ENCODE peak calls at places on chromosomes 7 and 10, in seven cellular contexts. B, V, R, Z, C, E and P are unnamed samples.

GRCh38 chr10:130961506-130962239 is 349.8 kb downstream of the TCERG1L start:
- DNase-seq in B (no peak), V (no peak), R (no peak), Z (no peak), C (no peak), E (no peak), P (no peak)

GRCh38 chr7:135771961-135772638 is 23.5 kb upstream of the FAM180A start:
- DNase-seq in B (no peak), V (no peak), R (peak), Z (peak), C (no peak), E (no peak), P (peak)

GRCh38 chr10:48751730-48752129 is 67.1 kb downstream of the WDFY4 start:
- DNase-seq in B (no peak), V (no peak), R (no peak), Z (no peak), C (no peak), E (no peak), P (no peak)

GRCh38 chr10:110774069-110775021 is 97.4 kb upstream of the PDCD4 start:
- DNase-seq in B (peak), V (no peak), R (peak), Z (peak), C (no peak), E (no peak), P (peak)

GRCh38 chr10:79465341-79465740 is 19.9 kb upstream of the ZCCHC24 start:
- DNase-seq in B (no peak), V (no peak), R (no peak), Z (no peak), C (no peak), E (no peak), P (no peak)

GRCh38 chr7:82562716-82563404 is 119.3 kb upstream of the CACNA2D1 start:
- DNase-seq in B (no peak), V (no peak), R (peak), Z (no peak), C (no peak), E (no peak), P (no peak)

GRCh38 chr7:27861747-27862146 is 121.8 kb downstream of the TAX1BP1 start:
- DNase-seq in B (no peak), V (no peak), R (no peak), Z (no peak), C (no peak), E (no peak), P (no peak)

GRCh38 chr10:112653851-112654250 is 206.8 kb downstream of the VTI1A start:
- DNase-seq in B (no peak), V (no peak), R (no peak), Z (no peak), C (no peak), E (no peak), P (no peak)

GRCh38 chr7:77537136-77537594 is at the start of gene PTPN12:
- DNase-seq in B (no peak), V (no peak), R (no peak), Z (no peak), C (no peak), E (no peak), P (no peak)

GRCh38 chr7:156151658-156152057 is 339.4 kb upstream of the SHH start:
- DNase-seq in B (no peak), V (no peak), R (no peak), Z (no peak), C (no peak), E (no peak), P (no peak)

GRCh38 chr7:40372031-40372430 is 237.2 kb downstream of the SUGCT start:
- DNase-seq in B (no peak), V (no peak), R (no peak), Z (no peak), C (no peak), E (no peak), P (no peak)

GRCh38 chr7:141550694-141551079 is 523 bp upstream of the AGK start:
- DNase-seq in B (peak), V (peak), R (no peak), Z (no peak), C (no peak), E (no peak), P (no peak)

GRCh38 chr10:1089017-1089689 is 33.0 kb downstream of the WDR37 start:
- DNase-seq in B (no peak), V (no peak), R (no peak), Z (no peak), C (no peak), E (no peak), P (no peak)

GRCh38 chr7:158529181-158530096 is 58.2 kb downstream of the PTPRN2 start:
- DNase-seq in B (no peak), V (no peak), R (no peak), Z (no peak), C (no peak), E (no peak), P (no peak)

GRCh38 chr7:66741-67140 is 125.6 kb upstream of the FAM20C start:
- DNase-seq in B (no peak), V (no peak), R (no peak), Z (no peak), C (no peak), E (no peak), P (no peak)

GRCh38 chr10:35384265-35384868 is 48.1 kb downstream of the CCNY start:
- DNase-seq in B (no peak), V (no peak), R (peak), Z (no peak), C (no peak), E (no peak), P (peak)

GRCh38 chr7:36037121-36037662 is 115.9 kb upstream of the EEPD1 start:
- DNase-seq in B (peak), V (peak), R (peak), Z (peak), C (peak), E (no peak), P (peak)

GRCh38 chr10:90857635-90858488 is at the start of gene HTR7:
- DNase-seq in B (peak), V (peak), R (peak), Z (peak), C (peak), E (no peak), P (peak)

GRCh38 chr10:101260764-101261341 is 31.6 kb upstream of the LBX1 start:
- DNase-seq in B (no peak), V (no peak), R (no peak), Z (no peak), C (no peak), E (no peak), P (no peak)

GRCh38 chr7:20146461-20146860 is 70.7 kb downstream of the MACC1 start:
- DNase-seq in B (no peak), V (no peak), R (peak), Z (no peak), C (no peak), E (no peak), P (no peak)

GRCh38 chr7:155860840-155861479 is 48.7 kb upstream of the SHH start:
- DNase-seq in B (peak), V (peak), R (peak), Z (no peak), C (no peak), E (no peak), P (no peak)

GRCh38 chr7:107816053-107816566 is 13.1 kb upstream of the SLC26A3 start:
- DNase-seq in B (no peak), V (no peak), R (no peak), Z (no peak), C (no peak), E (no peak), P (no peak)

GRCh38 chr7:122520961-122521555 is 177.9 kb downstream of the RNF133 start:
- DNase-seq in B (no peak), V (no peak), R (no peak), Z (no peak), C (no peak), E (no peak), P (no peak)

GRCh38 chr10:133278577-133279265 is 2.1 kb upstream of the ADAM8 start:
- DNase-seq in B (no peak), V (peak), R (peak), Z (peak), C (peak), E (peak), P (peak)

GRCh38 chr10:3828404-3829192 is 43.6 kb upstream of the KLF6 start:
- DNase-seq in B (no peak), V (no peak), R (peak), Z (peak), C (no peak), E (no peak), P (peak)

GRCh38 chr7:35648367-35648766 is 46.6 kb downstream of the HERPUD2 start:
- DNase-seq in B (no peak), V (no peak), R (no peak), Z (no peak), C (no peak), E (no peak), P (no peak)

GRCh38 chr10:118045842-118046490 is 775 bp downstream of the RAB11FIP2 start:
- DNase-seq in B (peak), V (peak), R (peak), Z (peak), C (peak), E (no peak), P (peak)

GRCh38 chr7:56105508-56105907 is 768 bp downstream of the CHCHD2 start:
- DNase-seq in B (peak), V (peak), R (peak), Z (peak), C (no peak), E (no peak), P (peak)

GRCh38 chr10:22460101-22460500 is 114.8 kb downstream of the SPAG6 start:
- DNase-seq in B (no peak), V (no peak), R (no peak), Z (no peak), C (no peak), E (no peak), P (no peak)

GRCh38 chr10:43201545-43202131 is 63.4 kb downstream of the CSGALNACT2 start:
- DNase-seq in B (no peak), V (peak), R (no peak), Z (no peak), C (peak), E (no peak), P (no peak)

GRCh38 chr7:123929620-123930019 is 4.6 kb downstream of the SPAM1 start:
- DNase-seq in B (no peak), V (no peak), R (no peak), Z (no peak), C (no peak), E (no peak), P (no peak)

GRCh38 chr7:71637578-71637977 is 505.6 kb downstream of the GALNT17 start:
- DNase-seq in B (no peak), V (no peak), R (no peak), Z (no peak), C (no peak), E (no peak), P (no peak)

GRCh38 chr7:102415685-102416225 is 17.6 kb upstream of the ORAI2 start:
- DNase-seq in B (no peak), V (no peak), R (no peak), Z (no peak), C (no peak), E (no peak), P (peak)

GRCh38 chr7:437293-438280 is 82.1 kb downstream of the PDGFA start:
- DNase-seq in B (no peak), V (no peak), R (no peak), Z (no peak), C (no peak), E (no peak), P (no peak)

GRCh38 chr10:72727128-72727527 is 35.2 kb downstream of the MCU start:
- DNase-seq in B (no peak), V (no peak), R (no peak), Z (no peak), C (no peak), E (no peak), P (no peak)

GRCh38 chr10:35449944-35450343 is 113.6 kb downstream of the CCNY start:
- DNase-seq in B (no peak), V (no peak), R (no peak), Z (no peak), C (no peak), E (no peak), P (no peak)

GRCh38 chr7:24917510-24918239 is 62.3 kb downstream of the OSBPL3 start:
- DNase-seq in B (no peak), V (no peak), R (peak), Z (no peak), C (no peak), E (no peak), P (no peak)

GRCh38 chr7:101154693-101155102 is 422 bp downstream of the AP1S1 start:
- DNase-seq in B (no peak), V (no peak), R (no peak), Z (no peak), C (no peak), E (no peak), P (no peak)

GRCh38 chr10:97050959-97051496 is 134.7 kb downstream of the SLIT1 start:
- DNase-seq in B (no peak), V (no peak), R (no peak), Z (no peak), C (no peak), E (no peak), P (no peak)
- TF ChIP-seq POLR2A in B (no peak), V (no peak), R (no peak), Z (no peak), C (no peak), E (no peak), P (no peak)

DNA sequence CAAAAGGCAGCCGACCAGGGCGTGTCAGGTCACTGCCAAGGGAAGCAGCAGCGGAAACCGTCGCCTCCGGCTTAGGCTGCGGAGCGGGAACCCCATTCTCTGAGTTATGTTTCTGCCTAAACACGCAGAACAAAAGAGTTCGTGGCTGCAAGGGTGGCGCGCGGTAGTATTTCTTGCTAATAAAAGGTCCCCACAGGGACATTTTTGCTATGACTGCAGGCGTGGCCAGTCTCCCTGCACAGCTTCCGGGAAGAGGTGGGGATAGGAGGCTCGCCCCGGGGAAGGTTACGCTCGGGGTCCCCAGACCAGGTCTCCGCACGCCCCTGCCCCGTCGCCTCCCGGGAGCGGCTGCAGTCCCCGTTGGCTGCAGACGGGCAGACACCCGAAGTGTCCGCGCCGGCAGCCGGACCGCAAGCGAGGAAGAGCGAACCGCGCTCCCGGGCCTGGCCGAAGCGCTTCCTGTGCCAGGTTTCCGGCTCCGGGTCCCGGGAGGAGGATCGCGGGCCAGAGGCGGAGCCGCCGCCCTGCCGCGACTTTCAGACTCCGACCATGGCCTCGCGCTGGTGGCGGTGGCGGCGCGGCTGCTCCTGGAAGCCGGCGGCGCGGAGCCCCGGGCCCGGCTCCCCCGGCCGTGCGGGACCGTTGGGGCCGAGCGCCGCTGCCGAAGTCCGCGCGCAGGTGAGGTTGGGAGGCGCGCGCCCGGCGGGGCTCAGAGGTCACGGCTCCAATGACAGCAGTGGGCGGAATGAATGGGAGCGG is at the start of gene PDSS1:
- DNase-seq in B (peak), V (peak), R (peak), Z (peak), C (peak), E (peak), P (peak)
- TF ChIP-seq POLR2A in B (peak), V (peak), R (no peak), Z (peak), C (no peak), E (no peak), P (peak)

GRCh38 chr10:70430489-70431445 is 10.7 kb downstream of the NODAL start:
- DNase-seq in B (peak), V (peak), R (peak), Z (peak), C (peak), E (no peak), P (no peak)
- TF ChIP-seq POLR2A in B (no peak), V (no peak), R (no peak), Z (no peak), C (no peak), E (no peak), P (no peak)

GRCh38 chr10:122033224-122033926 is 44.4 kb downstream of the TACC2 start:
- DNase-seq in B (peak), V (no peak), R (no peak), Z (peak), C (peak), E (no peak), P (no peak)
- TF ChIP-seq POLR2A in B (no peak), V (no peak), R (no peak), Z (no peak), C (no peak), E (no peak), P (no peak)

GRCh38 chr7:44986218-44987053 is 7.6 kb upstream of the MYO1G start:
- DNase-seq in B (peak), V (peak), R (peak), Z (peak), C (peak), E (peak), P (peak)
- TF ChIP-seq POLR2A in B (peak), V (peak), R (peak), Z (peak), C (peak), E (peak), P (peak)

GRCh38 chr10:102395677-102396197 is at the start of gene NFKB2:
- DNase-seq in B (no peak), V (peak), R (no peak), Z (no peak), C (no peak), E (no peak), P (no peak)
- TF ChIP-seq POLR2A in B (no peak), V (peak), R (peak), Z (no peak), C (no peak), E (no peak), P (no peak)

DNA sequence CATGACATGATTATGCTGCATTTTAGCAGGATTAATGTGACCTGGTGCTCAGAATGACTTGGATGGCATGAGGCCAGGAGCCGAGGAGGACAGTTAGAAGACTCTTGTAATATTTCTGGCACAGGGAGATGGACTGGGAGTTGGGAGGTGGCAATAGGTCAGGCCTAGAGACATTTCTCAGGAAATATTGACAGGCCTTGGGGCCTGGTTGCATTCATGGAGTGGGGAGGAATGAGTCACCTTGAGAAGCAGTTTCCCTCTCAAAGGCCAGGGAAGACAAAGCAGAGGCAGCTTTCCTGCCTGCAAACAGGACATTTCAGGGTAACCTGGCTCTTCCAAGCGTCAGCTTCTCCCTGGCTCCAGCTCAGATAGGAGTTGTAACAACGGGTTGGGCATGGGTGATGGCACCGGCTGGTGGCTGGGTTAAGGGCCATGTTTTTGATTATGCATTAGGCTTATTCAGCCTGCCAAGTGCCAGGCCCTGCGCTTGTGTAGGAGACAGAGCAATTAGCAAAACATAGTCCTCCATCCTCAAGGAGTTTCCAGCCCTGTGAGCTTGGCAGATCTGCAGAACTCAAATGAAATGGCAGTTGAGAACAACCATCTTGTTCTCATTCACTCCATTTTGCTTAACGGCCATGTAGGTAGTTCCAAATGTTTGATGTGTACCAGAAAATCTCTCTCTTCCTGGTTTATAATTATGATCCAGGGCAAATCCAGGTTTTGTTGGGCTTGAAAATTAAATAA is 38.2 kb downstream of the HK1 start:
- DNase-seq in B (no peak), V (no peak), R (peak), Z (no peak), C (no peak), E (no peak), P (peak)
- TF ChIP-seq POLR2A in B (no peak), V (no peak), R (no peak), Z (no peak), C (no peak), E (no peak), P (no peak)

DNA sequence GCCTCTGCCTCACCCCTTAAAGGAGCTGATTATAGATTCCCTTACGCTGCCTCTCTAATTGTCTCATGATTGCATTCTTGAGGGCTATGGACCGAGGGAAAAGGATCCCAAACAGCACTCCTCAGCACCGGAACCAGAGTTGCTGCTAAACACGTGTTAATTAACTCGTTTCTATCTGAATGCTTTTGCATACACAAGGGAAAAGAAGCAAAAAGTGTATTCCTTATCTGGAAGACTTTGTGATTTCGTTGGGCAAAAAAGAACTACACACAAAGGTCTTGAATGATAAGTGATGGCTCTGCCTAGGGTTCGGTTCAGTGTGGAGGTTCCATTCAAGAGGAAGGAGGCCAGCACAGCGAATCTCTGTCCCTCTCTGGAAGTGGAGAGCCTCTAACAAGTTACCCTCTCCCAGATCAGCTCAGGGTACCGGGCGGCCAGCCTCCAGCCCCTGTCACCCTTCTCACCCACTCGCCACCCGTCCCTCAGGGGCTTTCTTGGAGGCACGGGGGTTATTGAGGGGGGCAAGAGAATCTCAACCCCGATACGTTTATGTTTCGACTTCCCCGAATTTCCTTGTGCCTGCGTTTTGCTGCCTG is 525 bp upstream of the SLC4A2 start:
- DNase-seq in B (peak), V (no peak), R (no peak), Z (peak), C (no peak), E (no peak), P (peak)
- TF ChIP-seq POLR2A in B (no peak), V (no peak), R (no peak), Z (no peak), C (no peak), E (no peak), P (no peak)